ENCODE peak calls at places on chromosome 13, in eight cellular contexts. V is fibroblast of pulmonary artery; M is heart right ventricle; I is WERI-Rb-1; S is mesendoderm; U is cardiac muscle cell; F is CD8-positive, alpha-beta T cell; A is esophagus squamous epithelium. B is an unnamed sample.
A peak's percentile ranks its signal among the peaks of the same experiment; 100 is the strongest.

GRCh38 chr13:27425151-27425917 is 915 bp downstream of the GTF3A start:
- DNase-seq in V (no peak), M (no peak), I (no peak), S (no peak), U (no peak), F (no peak), A (no peak), B (peak; percentile 64)

GRCh38 chr13:99214232-99214631 is 13.6 kb downstream of the UBAC2 start:
- DNase-seq in V (no peak), M (no peak), I (no peak), S (no peak), U (no peak), F (no peak), A (no peak), B (no peak)

GRCh38 chr13:109521719-109522118 is 264.7 kb downstream of the IRS2 start:
- DNase-seq in V (no peak), M (no peak), I (no peak), S (no peak), U (no peak), F (no peak), A (no peak), B (no peak)

GRCh38 chr13:34347784-34348573 is 530.0 kb downstream of the RFC3 start:
- DNase-seq in V (no peak), M (no peak), I (no peak), S (no peak), U (no peak), F (no peak), A (no peak), B (no peak)

GRCh38 chr13:22193070-22193469 is 522.2 kb downstream of the FGF9 start:
- DNase-seq in V (no peak), M (no peak), I (no peak), S (no peak), U (no peak), F (no peak), A (no peak), B (no peak)

GRCh38 chr13:67086260-67086659 is 143.9 kb downstream of the PCDH9 start:
- DNase-seq in V (no peak), M (no peak), I (no peak), S (no peak), U (no peak), F (no peak), A (no peak), B (no peak)

GRCh38 chr13:27170221-27170520 is 1.4 kb downstream of the USP12 start:
- DNase-seq in V (peak; percentile 65), M (no peak), I (no peak), S (no peak), U (no peak), F (no peak), A (no peak), B (peak; percentile 67)

GRCh38 chr13:59957438-59957837 is 206.3 kb downstream of the DIAPH3 start:
- DNase-seq in V (no peak), M (no peak), I (no peak), S (no peak), U (no peak), F (no peak), A (no peak), B (no peak)

GRCh38 chr13:40589285-40590109 is 76.9 kb downstream of the FOXO1 start:
- DNase-seq in V (peak; percentile 90), M (no peak), I (peak; percentile 8), S (no peak), U (peak; percentile 20), F (no peak), A (no peak), B (peak; percentile 84)

GRCh38 chr13:28548468-28548867 is 53.5 kb upstream of the FLT1 start:
- DNase-seq in V (no peak), M (no peak), I (no peak), S (no peak), U (no peak), F (no peak), A (no peak), B (no peak)
- H3K4me3 ChIP-seq in V (no peak overlapping the region), M (no peak overlapping the region), I (no peak overlapping the region), S (no peak overlapping the region), U (no peak overlapping the region), F (no peak overlapping the region), A (no peak overlapping the region), B (no peak overlapping the region)

GRCh38 chr13:46210362-46211083 is 1.2 kb upstream of the LRRC63 start:
- DNase-seq in V (no peak), M (no peak), I (no peak), S (no peak), U (no peak), F (no peak), A (no peak), B (no peak)
- H3K4me3 ChIP-seq in V (no peak overlapping the region), M (no peak overlapping the region), I (peak overlapping the region; percentile 49), S (no peak overlapping the region), U (peak overlapping the region; percentile 53), F (peak overlapping the region; percentile 73), A (no peak overlapping the region), B (peak overlapping the region; percentile 81)

GRCh38 chr13:77729502-77730221 is 32.2 kb downstream of the SLAIN1 start:
- DNase-seq in V (no peak), M (no peak), I (peak; percentile 29), S (no peak), U (no peak), F (no peak), A (no peak), B (no peak)
- H3K4me3 ChIP-seq in V (no peak overlapping the region), M (no peak overlapping the region), I (no peak overlapping the region), S (no peak overlapping the region), U (no peak overlapping the region), F (no peak overlapping the region), A (no peak overlapping the region), B (no peak overlapping the region)

GRCh38 chr13:30617315-30618185 is at the start of gene USPL1:
- DNase-seq in V (peak; percentile 100), M (peak; percentile 98), I (peak; percentile 94), S (peak; percentile 99), U (peak; percentile 98), F (peak; percentile 97), A (peak; percentile 89), B (peak; percentile 100)

GRCh38 chr13:30618186-30618937 is 642 bp downstream of the USPL1 start:
- DNase-seq in V (no peak), M (no peak), I (peak; percentile 7), S (no peak), U (peak; percentile 14), F (no peak), A (no peak), B (peak; percentile 45)

GRCh38 chr13:30616927-30617314 is 799 bp upstream of the USPL1 start:
- DNase-seq in V (peak; percentile 96), M (no peak), I (peak; percentile 49), S (peak; percentile 95), U (peak; percentile 89), F (peak; percentile 34), A (no peak), B (peak; percentile 90)

GRCh38 chr13:30618938-30619289 is 1.2 kb downstream of the USPL1 start:
- DNase-seq in V (no peak), M (no peak), I (no peak), S (no peak), U (no peak), F (no peak), A (no peak), B (peak; percentile 34)

GRCh38 chr13:30619731-30620130 is 2.0 kb downstream of the USPL1 start:
- DNase-seq in V (no peak), M (no peak), I (no peak), S (no peak), U (no peak), F (no peak), A (no peak), B (no peak)
- H3K4me3 ChIP-seq in V (peak overlapping the region; percentile 97), M (peak overlapping the region; percentile 85), I (no peak overlapping the region), S (no peak overlapping the region), U (peak overlapping the region; percentile 89), F (no peak overlapping the region), A (no peak overlapping the region), B (peak overlapping the region; percentile 98)

GRCh38 chr13:48542581-48543341 is 9.9 kb upstream of the RCBTB2 start:
- DNase-seq in V (peak; percentile 52), M (peak; percentile 47), I (no peak), S (peak; percentile 63), U (peak; percentile 74), F (no peak), A (no peak), B (peak; percentile 42)
- H3K4me3 ChIP-seq in V (no peak overlapping the region), M (peak overlapping the region; percentile 23), I (no peak overlapping the region), S (no peak overlapping the region), U (no peak overlapping the region), F (no peak overlapping the region), A (no peak overlapping the region), B (no peak overlapping the region)